ENCODE peak calls at places on chromosomes 6 and 20, in seven cellular contexts. S is psoas muscle, K is lower lobe of right lung, P is left ventricle myocardium inferior, X is GM23338, A is ascending aorta, L is kidney epithelial cell. D is an unnamed sample.

GRCh38 chr20:50980071-50980681 is 21.6 kb downstream of the MOCS3 start:
- DNase-seq in K (no peak), P (no peak), A (no peak), X (no peak), L (peak), S (no peak), D (peak)

GRCh38 chr6:17584241-17584803 is 15.8 kb upstream of the FAM8A1 start:
- DNase-seq in P (no peak), A (no peak), K (no peak), X (peak), S (no peak), L (no peak), D (peak)

GRCh38 chr6:139765825-139766285 is 391.4 kb upstream of the CITED2 start:
- DNase-seq in X (no peak), P (no peak), S (no peak), A (no peak), K (no peak), L (no peak), D (no peak)

GRCh38 chr6:139777202-139777970 is 402.9 kb upstream of the CITED2 start:
- DNase-seq in S (no peak), K (no peak), P (no peak), X (no peak), A (no peak), L (no peak), D (no peak)

GRCh38 chr6:24524801-24525200 is 30.0 kb downstream of the ALDH5A1 start:
- DNase-seq in A (no peak), S (no peak), P (no peak), X (peak), L (peak), K (no peak), D (peak)

GRCh38 chr6:167870321-167870720 is 43.6 kb downstream of the AFDN start:
- DNase-seq in K (no peak), A (no peak), P (no peak), S (no peak), L (no peak), X (no peak), D (no peak)

GRCh38 chr6:169035381-169036280 is 218.0 kb downstream of the THBS2 start:
- DNase-seq in S (no peak), L (peak), A (no peak), X (no peak), P (no peak), K (no peak), D (peak)

GRCh38 chr20:49591217-49591865 is 23.4 kb upstream of the PTGIS start:
- DNase-seq in L (no peak), X (no peak), S (no peak), A (no peak), P (no peak), K (no peak), D (no peak)

GRCh38 chr6:3568396-3569082 is 111.7 kb upstream of the SLC22A23 start:
- DNase-seq in S (no peak), P (no peak), X (no peak), A (no peak), L (no peak), K (no peak), D (no peak)

GRCh38 chr6:1231941-1232340 is 80.0 kb upstream of the FOXQ1 start:
- DNase-seq in A (no peak), S (no peak), P (no peak), K (no peak), X (no peak), L (peak), D (no peak)

GRCh38 chr6:46184114-46184513 is 13.3 kb upstream of the ENPP5 start:
- DNase-seq in A (no peak), S (no peak), P (no peak), X (peak), K (no peak), L (no peak), D (peak)

GRCh38 chr20:5205348-5206210 is 78.8 kb downstream of the CDS2 start:
- DNase-seq in X (peak), P (peak), K (peak), S (peak), A (peak), L (peak), D (peak)

GRCh38 chr6:87341158-87341557 is 3.5 kb upstream of the C6orf163 start:
- DNase-seq in S (no peak), K (no peak), X (no peak), L (no peak), P (no peak), A (no peak), D (no peak)

GRCh38 chr6:70709826-70710225 is 42.1 kb downstream of the SMAP1 start:
- DNase-seq in L (peak), S (no peak), A (no peak), K (no peak), X (no peak), P (no peak), D (peak)

GRCh38 chr6:143205170-143205879 is 144.6 kb downstream of the AIG1 start:
- DNase-seq in A (no peak), P (no peak), S (no peak), L (no peak), K (no peak), X (no peak), D (no peak)

GRCh38 chr6:147043994-147044477 is 160.2 kb upstream of the STXBP5 start:
- DNase-seq in L (no peak), A (no peak), K (no peak), X (no peak), S (no peak), P (no peak), D (no peak)

GRCh38 chr20:6265204-6265904 is 142.5 kb upstream of the FERMT1 start:
- DNase-seq in X (peak), L (peak), S (no peak), K (no peak), A (no peak), P (no peak), D (peak)

GRCh38 chr6:45663181-45664180 is 285.7 kb upstream of the SUPT3H start:
- DNase-seq in A (no peak), P (peak), L (no peak), K (peak), S (peak), X (peak), D (no peak)

GRCh38 chr20:22248052-22248667 is 336.2 kb downstream of the FOXA2 start:
- DNase-seq in X (peak), K (no peak), A (no peak), L (no peak), P (no peak), S (no peak), D (no peak)

GRCh38 chr20:22717466-22717865 is 133.1 kb upstream of the FOXA2 start:
- DNase-seq in L (no peak), K (no peak), S (no peak), A (no peak), P (no peak), X (no peak), D (no peak)

DNA sequence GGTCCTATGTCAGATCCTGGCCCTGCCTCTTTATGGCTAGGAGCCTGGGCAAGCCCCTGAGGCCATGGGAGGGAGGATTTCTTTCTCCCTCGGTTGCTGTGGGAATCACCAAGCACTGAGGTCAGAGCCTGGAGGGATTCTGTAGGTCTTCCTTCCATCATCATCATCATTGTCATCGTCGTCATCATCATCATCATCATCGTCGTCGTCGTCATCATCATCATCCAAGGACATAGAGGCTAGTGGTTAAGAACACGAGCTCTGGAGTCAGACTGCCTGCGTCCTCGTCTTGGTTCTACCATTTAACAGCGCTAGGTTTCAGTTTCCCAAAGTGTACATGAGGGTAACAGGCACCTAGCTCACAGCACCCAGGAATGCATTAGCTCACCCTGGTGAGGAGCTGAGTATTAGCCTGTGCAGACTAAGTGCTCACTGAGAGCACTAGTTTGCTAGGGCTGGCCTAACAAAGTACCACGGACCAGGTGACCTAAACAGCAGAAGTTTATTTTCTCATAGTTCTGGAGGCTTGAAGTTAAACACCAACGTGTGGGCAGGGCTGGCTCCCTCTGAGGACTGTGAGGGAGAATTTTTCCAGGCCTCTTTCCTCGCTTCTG is 92.5 kb upstream of the CCDC167 start:
- DNase-seq in S (no peak), P (no peak), K (no peak), X (no peak), L (no peak), A (no peak), D (no peak)
- H3K4me3 ChIP-seq in S (no peak), P (no peak), K (no peak), X (no peak), L (no peak), A (no peak), D (no peak)

DNA sequence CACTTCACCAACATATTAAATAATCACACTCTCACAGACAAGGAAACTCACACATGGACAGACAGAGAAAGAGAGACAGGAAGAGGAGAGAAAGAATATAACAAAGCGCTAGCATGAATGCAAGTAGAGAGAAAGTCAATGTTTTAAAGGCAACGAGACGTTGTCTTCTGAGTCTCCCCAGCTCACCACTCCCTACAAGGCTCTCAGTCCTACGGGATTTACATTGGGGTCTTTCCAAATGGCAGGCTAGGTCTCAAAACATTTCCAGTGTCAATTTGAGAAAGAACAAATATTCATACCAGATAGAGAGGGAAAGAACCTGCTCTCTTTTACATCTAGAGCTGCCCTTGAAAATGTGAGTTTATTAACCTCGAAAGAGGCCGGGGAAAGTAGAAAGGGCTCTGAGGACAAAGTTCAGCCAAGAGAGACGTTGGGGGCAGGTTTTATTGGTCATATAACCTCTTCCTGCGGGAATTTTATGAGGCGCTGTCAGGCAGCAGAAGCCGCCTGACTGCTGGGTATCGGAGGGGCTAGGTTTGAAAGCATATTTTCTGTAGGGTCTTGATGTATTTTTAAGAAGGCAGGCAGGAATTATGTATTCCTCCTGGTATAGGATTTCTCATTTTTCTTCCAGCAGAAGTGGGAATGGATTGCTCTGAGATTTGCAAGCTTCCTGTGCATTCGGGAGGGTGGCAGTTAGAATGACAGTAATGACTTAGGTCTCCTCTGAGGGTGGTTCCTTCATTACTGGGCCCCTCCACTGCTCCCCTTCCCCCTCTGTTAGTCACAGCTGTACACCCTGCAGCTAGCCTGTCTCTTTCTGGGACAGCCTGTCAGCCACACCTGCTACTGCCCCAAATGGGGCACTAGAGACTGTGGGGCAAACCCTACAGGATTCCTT is 34.4 kb upstream of the KIF16B start:
- DNase-seq in S (no peak), X (no peak), A (no peak), P (no peak), K (no peak), L (no peak), D (no peak)
- H3K4me3 ChIP-seq in S (no peak), X (no peak), A (no peak), P (no peak), K (no peak), L (no peak), D (no peak)

GRCh38 chr6:160678744-160679401 is 14.8 kb upstream of the LPA start:
- DNase-seq in K (no peak), P (no peak), X (peak), S (no peak), A (no peak), L (no peak), D (no peak)

GRCh38 chr6:160679402-160679769 is 15.3 kb upstream of the LPA start:
- DNase-seq in X (peak), A (no peak), K (no peak), L (no peak), P (no peak), S (no peak), D (no peak)

GRCh38 chr6:160678230-160678629 is 14.2 kb upstream of the LPA start:
- DNase-seq in S (no peak), A (no peak), P (no peak), X (no peak), K (no peak), L (no peak), D (no peak)
- H3K4me3 ChIP-seq in S (no peak), A (no peak), P (no peak), X (no peak), K (no peak), L (no peak), D (no peak)

DNA sequence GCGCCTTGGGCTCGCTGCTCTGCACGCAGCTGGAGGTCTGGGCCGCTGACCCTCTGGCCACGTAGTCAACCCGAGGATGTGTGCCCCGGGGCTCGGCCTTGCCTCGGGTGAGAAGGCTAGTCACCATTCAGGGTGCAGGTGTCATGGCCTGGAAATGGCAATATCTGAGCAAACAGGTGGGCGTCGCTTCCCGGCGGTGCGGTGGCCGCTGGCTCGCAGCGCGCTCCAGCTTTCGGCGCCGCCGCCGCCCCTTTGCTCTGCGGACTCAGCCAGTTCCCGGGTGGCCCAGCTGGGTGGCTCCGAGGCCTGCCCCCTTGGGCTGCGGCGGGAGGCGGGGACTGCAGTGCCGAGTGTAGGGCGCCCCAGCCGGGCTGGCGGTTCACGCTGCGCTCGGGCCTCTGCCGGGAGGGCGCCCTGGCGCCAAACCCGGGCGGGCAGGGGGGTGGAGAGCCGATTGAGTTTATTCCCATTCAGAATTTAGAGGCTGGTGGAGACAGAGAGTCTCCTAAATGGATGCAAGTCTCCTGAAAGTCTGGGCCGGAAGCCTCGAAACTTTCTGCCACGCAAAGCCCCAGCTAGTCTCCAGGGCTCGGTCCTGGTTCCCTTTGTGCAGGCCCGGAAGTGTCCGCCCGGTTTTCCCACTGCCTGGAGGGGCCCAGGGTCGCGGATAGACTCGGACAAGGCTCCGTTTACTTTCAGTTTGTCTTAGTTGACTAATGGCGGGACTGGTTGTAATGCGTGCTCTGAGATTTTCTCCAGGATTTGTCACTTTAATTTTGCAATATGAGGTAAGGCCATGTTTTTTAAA is 11.3 kb upstream of the TFAP2A start:
- DNase-seq in A (no peak), P (no peak), X (peak), S (no peak), L (no peak), K (peak), D (no peak)
- H3K4me3 ChIP-seq in A (peak), P (peak), X (peak), S (peak), L (peak), K (peak), D (peak)

DNA sequence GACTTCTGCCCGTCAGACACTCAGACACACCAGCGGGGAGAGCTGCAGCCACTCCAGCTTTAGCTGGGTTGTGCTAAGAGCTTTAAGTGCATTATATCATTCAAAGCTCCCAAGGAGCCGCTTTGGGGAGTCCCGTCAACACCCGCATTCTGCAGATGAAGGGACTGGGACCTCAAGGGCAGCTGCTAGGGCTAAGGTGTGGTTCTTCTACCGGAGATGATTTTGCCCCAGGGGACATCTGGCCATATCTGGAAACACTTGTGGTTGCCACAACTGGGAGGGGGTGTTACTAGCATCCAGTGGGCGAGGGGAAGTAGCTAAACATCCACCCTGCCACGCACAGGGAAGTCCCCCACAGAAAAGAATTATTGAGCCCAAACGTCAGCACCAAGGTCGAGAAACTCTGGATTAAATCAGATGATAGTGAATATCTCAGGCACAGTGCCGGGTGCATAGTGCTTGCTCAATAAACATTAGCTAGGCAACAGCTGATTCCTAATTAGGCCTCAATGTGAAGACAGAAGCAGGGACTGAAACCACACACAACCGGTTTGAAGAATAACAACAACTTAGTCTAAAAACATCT is 29.6 kb downstream of the PMEPA1 start:
- DNase-seq in L (no peak), K (no peak), P (no peak), S (no peak), X (no peak), A (no peak), D (no peak)
- H3K4me3 ChIP-seq in L (no peak), K (no peak), P (no peak), S (no peak), X (no peak), A (no peak), D (no peak)

DNA sequence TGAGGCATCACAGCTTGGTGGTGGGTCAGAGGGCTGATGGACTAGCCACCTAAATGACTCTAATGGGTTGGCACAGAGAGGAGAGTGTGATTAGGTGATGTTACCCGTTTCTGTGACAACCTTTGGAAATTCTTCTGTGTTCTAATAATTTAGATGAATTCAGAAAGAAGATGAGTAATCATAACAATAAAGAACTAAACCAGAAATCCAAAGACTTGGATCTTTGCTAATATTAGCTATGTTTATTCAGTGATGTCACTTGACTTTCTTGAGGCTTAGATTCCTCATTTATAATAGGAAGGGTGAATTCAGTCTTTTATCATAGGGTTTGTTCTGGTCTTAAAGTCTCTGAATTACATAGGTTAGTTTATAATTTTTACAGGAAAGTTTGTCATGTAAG is 19.9 kb downstream of the CRYBG1 start:
- DNase-seq in A (no peak), X (no peak), K (no peak), P (no peak), L (no peak), S (no peak), D (no peak)
- H3K4me3 ChIP-seq in A (no peak), X (no peak), K (no peak), P (no peak), L (no peak), S (no peak), D (no peak)

GRCh38 chr20:3711418-3712043 is 869 bp downstream of the SIGLEC1 start:
- DNase-seq in X (no peak), K (no peak), A (no peak), L (no peak), P (no peak), S (no peak), D (peak)
- H3K4me3 ChIP-seq in X (no peak), K (peak), A (no peak), L (no peak), P (peak), S (peak), D (no peak)

GRCh38 chr20:53764416-53764800 is 170.8 kb upstream of the ZNF217 start:
- DNase-seq in X (no peak), S (no peak), P (no peak), K (no peak), A (no peak), L (no peak), D (no peak)

GRCh38 chr20:53767206-53767924 is 173.7 kb upstream of the ZNF217 start:
- DNase-seq in S (no peak), A (no peak), P (no peak), K (no peak), L (no peak), X (no peak), D (no peak)

GRCh38 chr20:53760025-53760441 is 166.4 kb upstream of the ZNF217 start:
- DNase-seq in X (no peak), K (no peak), P (no peak), S (no peak), A (no peak), L (no peak), D (no peak)

GRCh38 chr20:53768329-53768728 is 174.7 kb upstream of the ZNF217 start:
- DNase-seq in X (peak), S (no peak), A (no peak), K (no peak), P (no peak), L (no peak), D (no peak)

DNA sequence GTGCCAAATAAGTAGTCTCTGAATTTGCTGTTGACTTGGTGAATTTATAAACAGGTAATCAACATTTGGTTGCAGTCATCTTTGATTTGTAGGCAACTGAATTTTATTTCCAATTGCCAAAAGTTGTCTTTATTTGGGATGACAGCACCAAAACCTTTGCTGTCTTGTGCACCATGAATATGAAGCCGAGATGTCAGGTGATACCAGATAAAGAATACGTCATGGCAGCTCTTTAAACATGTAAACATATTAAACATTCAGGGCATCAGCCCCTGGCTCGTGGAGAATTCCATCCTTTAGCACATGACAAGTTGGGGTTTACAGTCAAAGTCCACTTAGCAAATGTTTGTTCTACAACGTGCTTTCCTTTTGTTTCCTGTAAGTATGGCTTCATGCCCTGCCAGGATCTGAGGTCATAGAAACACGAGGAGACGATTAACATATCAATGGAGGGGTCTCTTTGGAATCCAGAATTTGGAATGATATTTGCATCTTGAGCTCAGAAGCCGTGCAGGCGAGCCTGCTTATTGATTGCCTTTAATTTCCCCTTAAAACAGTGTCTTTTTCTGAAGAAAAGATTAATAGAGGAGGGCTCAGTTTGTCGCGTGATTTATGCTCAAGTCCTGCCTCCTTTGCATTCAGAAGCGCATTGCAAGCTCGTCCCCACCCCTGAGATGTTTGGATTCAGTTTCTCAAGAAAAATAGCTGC is 170.2 kb upstream of the ZNF217 start:
- DNase-seq in A (no peak), P (no peak), S (no peak), K (no peak), L (no peak), X (peak), D (peak)
- H3K4me3 ChIP-seq in A (no peak), P (peak), S (no peak), K (peak), L (no peak), X (peak), D (no peak)